ENCODE peak calls at places on chromosomes 4 and X, in six cellular contexts. V, K, T, M, P and O are unnamed samples.
A peak's percentile ranks its signal among the peaks of the same experiment; 100 is the strongest.

GRCh38 chr4:118845552-118846065 is 9.7 kb upstream of the SEC24D start:
- DNase-seq in V (no peak), K (no peak), T (no peak), M (no peak), P (no peak), O (no peak)

GRCh38 chr4:187480146-187481145 is 515.1 kb upstream of the ZFP42 start:
- DNase-seq in V (no peak), K (no peak), T (no peak), M (no peak), P (no peak), O (no peak)

GRCh38 chr4:8908206-8908893 is 36.7 kb upstream of the HMX1 start:
- DNase-seq in V (peak; percentile 27), K (no peak), T (no peak), M (no peak), P (no peak), O (no peak)

GRCh38 chr4:25441519-25442117 is 64.6 kb downstream of the ANAPC4 start:
- DNase-seq in V (peak; percentile 52), K (peak; percentile 48), T (no peak), M (peak; percentile 44), P (peak; percentile 52), O (peak; percentile 13)

GRCh38 chr4:74764119-74764518 is 30.2 kb downstream of the BTC start:
- DNase-seq in V (no peak), K (no peak), T (no peak), M (no peak), P (no peak), O (no peak)

GRCh38 chr4:173519130-173520101 is 10.6 kb downstream of the HAND2 start:
- DNase-seq in V (peak; percentile 75), K (no peak), T (no peak), M (no peak), P (no peak), O (no peak)

GRCh38 chr4:57231781-57232180 is 121.6 kb upstream of the IGFBP7 start:
- DNase-seq in V (no peak), K (no peak), T (no peak), M (no peak), P (no peak), O (no peak)

GRCh38 chr4:156941940-156942548 is 29.6 kb downstream of the PDGFC start:
- DNase-seq in V (no peak), K (no peak), T (no peak), M (peak; percentile 98), P (no peak), O (no peak)

GRCh38 chrX:17412692-17413091 is 37.7 kb downstream of the NHS start:
- DNase-seq in V (peak; percentile 14), K (no peak), T (no peak), M (no peak), P (peak; percentile 69), O (no peak)
- TF ChIP-seq JUND in V (peak; percentile 95), K (no peak), T (no peak), M (no peak), P (peak; percentile 79), O (no peak)

GRCh38 chr4:3783691-3784306 is 17.6 kb downstream of the ADRA2C start:
- DNase-seq in V (no peak), K (peak; percentile 67), T (no peak), M (no peak), P (no peak), O (no peak)

GRCh38 chr4:3781193-3781886 is 15.2 kb downstream of the ADRA2C start:
- DNase-seq in V (peak; percentile 77), K (peak; percentile 71), T (no peak), M (peak; percentile 74), P (peak; percentile 62), O (peak; percentile 97)

GRCh38 chr4:3780347-3781171 is 14.4 kb downstream of the ADRA2C start:
- DNase-seq in V (peak; percentile 79), K (peak; percentile 32), T (no peak), M (peak; percentile 90), P (no peak), O (no peak)

GRCh38 chr4:3784469-3785291 is 18.5 kb downstream of the ADRA2C start:
- DNase-seq in V (no peak), K (no peak), T (no peak), M (peak; percentile 92), P (no peak), O (no peak)

GRCh38 chr4:3781997-3782930 is 16.1 kb downstream of the ADRA2C start:
- DNase-seq in V (no peak), K (no peak), T (no peak), M (peak; percentile 55), P (no peak), O (no peak)
- TF ChIP-seq JUND in V (no peak), K (no peak), T (no peak), M (no peak), P (no peak), O (no peak)

GRCh38 chrX:107360788-107361360 is 88.6 kb upstream of the FRMPD3 start:
- DNase-seq in V (no peak), K (no peak), T (no peak), M (no peak), P (no peak), O (peak; percentile 59)

GRCh38 chrX:107355533-107355932 is 93.9 kb upstream of the FRMPD3 start:
- DNase-seq in V (no peak), K (no peak), T (no peak), M (no peak), P (no peak), O (no peak)
- TF ChIP-seq JUND in V (no peak), K (no peak), T (no peak), M (no peak), P (no peak), O (no peak)

GRCh38 chr4:149838036-149838435 is 22.4 kb upstream of the IQCM start:
- DNase-seq in V (no peak), K (no peak), T (no peak), M (no peak), P (no peak), O (no peak)

GRCh38 chr4:149835280-149835679 is 19.6 kb upstream of the IQCM start:
- DNase-seq in V (no peak), K (no peak), T (no peak), M (no peak), P (peak; percentile 32), O (no peak)

GRCh38 chr4:149831656-149832208 is 16.1 kb upstream of the IQCM start:
- DNase-seq in V (no peak), K (no peak), T (no peak), M (no peak), P (no peak), O (no peak)

GRCh38 chr4:149841686-149842085 is 26.0 kb upstream of the IQCM start:
- DNase-seq in V (no peak), K (no peak), T (no peak), M (no peak), P (no peak), O (no peak)

GRCh38 chr4:149836546-149836945 is 20.9 kb upstream of the IQCM start:
- DNase-seq in V (no peak), K (no peak), T (no peak), M (no peak), P (no peak), O (no peak)
- TF ChIP-seq JUND in V (no peak), K (no peak), T (no peak), M (no peak), P (no peak), O (no peak)

GRCh38 chr4:184641022-184641421 is 8.2 kb downstream of the CASP3 start:
- DNase-seq in V (no peak), K (no peak), T (peak; percentile 25), M (no peak), P (no peak), O (no peak)

GRCh38 chr4:184647391-184648101 is 1.7 kb downstream of the CASP3 start:
- DNase-seq in V (no peak), K (no peak), T (no peak), M (no peak), P (no peak), O (no peak)

GRCh38 chr4:184645904-184646610 is 3.2 kb downstream of the CASP3 start:
- DNase-seq in V (no peak), K (no peak), T (no peak), M (no peak), P (no peak), O (peak; percentile 4)

GRCh38 chr4:184644553-184645307 is 4.5 kb downstream of the CASP3 start:
- DNase-seq in V (no peak), K (no peak), T (no peak), M (no peak), P (no peak), O (no peak)

GRCh38 chr4:184643726-184644125 is 5.5 kb downstream of the CASP3 start:
- DNase-seq in V (no peak), K (no peak), T (no peak), M (no peak), P (no peak), O (no peak)
- TF ChIP-seq JUND in V (no peak), K (no peak), T (no peak), M (no peak), P (no peak), O (no peak)

GRCh38 chr4:88158360-88159136 is at the start of gene ABCG2:
- DNase-seq in V (peak; percentile 65), K (peak; percentile 72), T (no peak), M (peak; percentile 16), P (no peak), O (peak; percentile 14)
- TF ChIP-seq JUND in V (no peak), K (no peak), T (no peak), M (no peak), P (no peak), O (no peak)